ENCODE peak calls at places on chromosome 15, in seven cellular contexts. K is IMR-90, U is mesenchymal stem cell, W is mesendoderm, N is H9, E is trophoblast cell, Z is H1. V is an unnamed sample.
A peak's percentile ranks its signal among the peaks of the same experiment; 100 is the strongest.

GRCh38 chr15:27061739-27062138 is 90.8 kb downstream of the GABRG3 start:
- DNase-seq in K (no peak), U (no peak), W (no peak), N (no peak), E (no peak), Z (no peak), V (no peak)

GRCh38 chr15:65044724-65045481 is at the start of gene SLC51B:
- DNase-seq in K (no peak), U (peak; percentile 84), W (no peak), N (no peak), E (no peak), Z (no peak), V (no peak)

GRCh38 chr15:72365844-72366243 is 10.0 kb downstream of the HEXA start:
- DNase-seq in K (no peak), U (no peak), W (no peak), N (no peak), E (no peak), Z (no peak), V (no peak)

GRCh38 chr15:101068961-101069734 is 150.0 kb downstream of the LRRK1 start:
- DNase-seq in K (peak; percentile 61), U (peak; percentile 96), W (peak; percentile 98), N (peak; percentile 96), E (peak; percentile 97), Z (peak; percentile 94), V (peak; percentile 79)

GRCh38 chr15:36882487-36883108 is 217.8 kb downstream of the MEIS2 start:
- DNase-seq in K (no peak), U (peak; percentile 35), W (no peak), N (no peak), E (no peak), Z (no peak), V (peak; percentile 41)

GRCh38 chr15:57541805-57542504 is 49.7 kb upstream of the MYZAP start:
- DNase-seq in K (peak; percentile 75), U (peak; percentile 76), W (peak; percentile 67), N (peak; percentile 67), E (peak; percentile 69), Z (no peak), V (peak; percentile 57)

GRCh38 chr15:88745696-88746095 is 57.5 kb upstream of the ACAN start:
- DNase-seq in K (peak; percentile 75), U (peak; percentile 52), W (no peak), N (no peak), E (no peak), Z (no peak), V (no peak)

GRCh38 chr15:69031013-69032001 is 16.8 kb downstream of the NOX5 start:
- DNase-seq in K (no peak), U (peak; percentile 46), W (peak; percentile 80), N (peak; percentile 86), E (peak; percentile 52), Z (peak; percentile 53), V (peak; percentile 30)

GRCh38 chr15:28923726-28924280 is 38.0 kb downstream of the APBA2 start:
- DNase-seq in K (no peak), U (no peak), W (no peak), N (no peak), E (no peak), Z (no peak), V (no peak)

GRCh38 chr15:40155270-40155910 is 5.5 kb upstream of the BUB1B start:
- DNase-seq in K (no peak), U (no peak), W (peak; percentile 86), N (peak; percentile 97), E (peak; percentile 44), Z (peak; percentile 73), V (no peak)

GRCh38 chr15:65175511-65175910 is 9.6 kb downstream of the CLPX start:
- DNase-seq in K (no peak), U (no peak), W (no peak), N (no peak), E (peak; percentile 70), Z (no peak), V (no peak)

GRCh38 chr15:35256141-35256540 is 171.0 kb upstream of the NANOGP8 start:
- DNase-seq in K (no peak), U (no peak), W (no peak), N (no peak), E (no peak), Z (no peak), V (no peak)
- H2BK5ac ChIP-seq in K (peak overlapping the region; percentile 80), U (no peak overlapping the region), W (no peak overlapping the region), N (no peak overlapping the region), E (no peak overlapping the region), Z (no peak overlapping the region), V (no peak overlapping the region)

GRCh38 chr15:31340591-31340990 is 14.0 kb downstream of the KLF13 start:
- DNase-seq in K (no peak), U (no peak), W (no peak), N (no peak), E (no peak), Z (no peak), V (no peak)

GRCh38 chr15:31342781-31343626 is 16.4 kb downstream of the KLF13 start:
- DNase-seq in K (no peak), U (no peak), W (no peak), N (peak; percentile 59), E (no peak), Z (no peak), V (no peak)

GRCh38 chr15:31341036-31341435 is 14.4 kb downstream of the KLF13 start:
- DNase-seq in K (no peak), U (no peak), W (no peak), N (no peak), E (no peak), Z (no peak), V (no peak)

GRCh38 chr15:31342381-31342780 is 15.7 kb downstream of the KLF13 start:
- DNase-seq in K (no peak), U (no peak), W (no peak), N (no peak), E (no peak), Z (no peak), V (no peak)

GRCh38 chr15:31341501-31342195 is 15.0 kb downstream of the KLF13 start:
- DNase-seq in K (no peak), U (no peak), W (no peak), N (no peak), E (no peak), Z (no peak), V (no peak)
- H2BK5ac ChIP-seq in K (no peak overlapping the region), U (no peak overlapping the region), W (no peak overlapping the region), N (no peak overlapping the region), E (no peak overlapping the region), Z (no peak overlapping the region), V (no peak overlapping the region)

DNA sequence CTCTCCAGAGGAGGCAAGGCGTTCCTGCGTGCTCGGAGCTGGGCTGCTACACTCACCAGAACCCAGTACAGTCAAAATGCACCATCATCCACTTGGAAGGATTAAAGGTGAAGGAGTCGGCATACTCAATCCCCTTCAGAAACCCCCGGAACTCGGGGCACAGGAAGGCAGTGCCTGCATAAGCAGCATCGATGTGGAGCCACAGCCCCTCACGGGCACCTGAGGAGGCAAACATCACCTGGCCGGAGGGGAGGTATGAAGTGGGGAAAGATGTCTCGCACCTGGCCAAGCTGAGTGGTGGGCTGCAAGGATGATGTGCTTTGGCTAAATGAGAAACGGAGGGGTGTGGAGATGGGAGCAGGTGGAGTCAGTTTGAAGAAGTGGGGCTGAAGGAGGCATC is 13.0 kb downstream of the HDC start:
- DNase-seq in K (no peak), U (no peak), W (no peak), N (no peak), E (no peak), Z (no peak), V (no peak)
- H2BK5ac ChIP-seq in K (no peak overlapping the region), U (no peak overlapping the region), W (no peak overlapping the region), N (no peak overlapping the region), E (no peak overlapping the region), Z (no peak overlapping the region), V (no peak overlapping the region)

GRCh38 chr15:58830556-58830955 is 59.5 kb downstream of the MINDY2 start:
- DNase-seq in K (no peak), U (peak; percentile 35), W (no peak), N (no peak), E (no peak), Z (no peak), V (no peak)
- H2BK5ac ChIP-seq in K (no peak overlapping the region), U (no peak overlapping the region), W (no peak overlapping the region), N (no peak overlapping the region), E (no peak overlapping the region), Z (no peak overlapping the region), V (no peak overlapping the region)

GRCh38 chr15:84919268-84919667 is 34.8 kb downstream of the SLC28A1 start:
- DNase-seq in K (no peak), U (no peak), W (no peak), N (no peak), E (no peak), Z (no peak), V (no peak)
- H2BK5ac ChIP-seq in K (no peak overlapping the region), U (no peak overlapping the region), W (no peak overlapping the region), N (no peak overlapping the region), E (no peak overlapping the region), Z (no peak overlapping the region), V (no peak overlapping the region)

DNA sequence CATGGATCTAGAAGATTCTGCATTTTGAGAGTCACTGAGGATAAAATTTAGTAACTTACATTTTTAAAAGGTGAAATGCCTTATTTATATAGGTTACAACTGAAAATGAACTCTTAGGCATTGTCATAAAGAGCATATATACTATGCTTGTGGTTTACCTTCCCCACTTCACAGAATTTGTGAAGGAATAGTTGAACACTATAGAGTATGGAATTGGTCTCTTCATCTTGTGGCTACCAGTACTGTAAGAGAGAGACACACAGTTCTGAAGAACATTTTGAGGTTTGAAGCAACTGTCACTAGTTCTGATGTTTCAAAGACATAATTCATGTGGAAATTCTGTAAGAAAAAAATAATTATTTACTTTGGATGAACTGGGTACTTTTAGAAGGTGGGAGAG is 41.7 kb upstream of the FBXL22 start:
- DNase-seq in K (no peak), U (no peak), W (no peak), N (no peak), E (no peak), Z (no peak), V (no peak)
- H2BK5ac ChIP-seq in K (no peak overlapping the region), U (no peak overlapping the region), W (no peak overlapping the region), N (no peak overlapping the region), E (no peak overlapping the region), Z (no peak overlapping the region), V (no peak overlapping the region)

GRCh38 chr15:90834626-90835025 is 33.8 kb upstream of the FURIN start:
- DNase-seq in K (no peak), U (no peak), W (no peak), N (no peak), E (peak; percentile 23), Z (no peak), V (no peak)

GRCh38 chr15:90828111-90828510 is 40.3 kb upstream of the FURIN start:
- DNase-seq in K (no peak), U (no peak), W (no peak), N (no peak), E (no peak), Z (no peak), V (no peak)

GRCh38 chr15:90826886-90827435 is 41.4 kb upstream of the FURIN start:
- DNase-seq in K (no peak), U (no peak), W (no peak), N (no peak), E (no peak), Z (no peak), V (no peak)

GRCh38 chr15:90829942-90830440 is 38.4 kb upstream of the FURIN start:
- DNase-seq in K (no peak), U (no peak), W (no peak), N (no peak), E (no peak), Z (no peak), V (no peak)
- H2BK5ac ChIP-seq in K (no peak overlapping the region), U (no peak overlapping the region), W (no peak overlapping the region), N (no peak overlapping the region), E (no peak overlapping the region), Z (no peak overlapping the region), V (no peak overlapping the region)

V was measured in neuronal stem cell.